ENCODE peak calls at places on chromosomes 6 and 20, in seven cellular contexts. Q, B, F, X, C, Y and V are unnamed samples.

GRCh38 chr6:148144917-148145521 is 197.6 kb upstream of the SASH1 start:
- DNase-seq in Y (peak; percentile 80), X (peak; percentile 22), Q (peak; percentile 12), B (peak; percentile 15), C (peak; percentile 80), F (peak; percentile 72), V (peak; percentile 84)

GRCh38 chr6:33428219-33428890 is 8.5 kb downstream of the SYNGAP1 start:
- DNase-seq in Y (peak; percentile 90), C (peak; percentile 83), B (peak; percentile 70), Q (no peak), F (no peak), X (no peak), V (peak; percentile 47)

GRCh38 chr6:133315811-133316210 is 74.7 kb downstream of the EYA4 start:
- DNase-seq in B (no peak), X (no peak), Y (no peak), F (no peak), C (no peak), Q (no peak), V (no peak)

GRCh38 chr20:32535316-32535952 is 49.7 kb downstream of the NOL4L start:
- DNase-seq in C (no peak), Q (no peak), B (no peak), Y (no peak), F (no peak), X (peak; percentile 45), V (no peak)

GRCh38 chr6:83920017-83920416 is 60.5 kb downstream of the CYB5R4 start:
- DNase-seq in Q (no peak), F (no peak), Y (no peak), B (no peak), X (no peak), C (no peak), V (no peak)

GRCh38 chr6:110537208-110538123 is 61.1 kb upstream of the SLC22A16 start:
- DNase-seq in C (peak; percentile 52), F (no peak), Q (no peak), X (no peak), B (no peak), Y (no peak), V (no peak)

GRCh38 chr6:20770776-20771175 is 236.5 kb downstream of the CDKAL1 start:
- DNase-seq in B (no peak), X (no peak), C (no peak), Y (no peak), F (no peak), Q (no peak), V (no peak)

GRCh38 chr6:89487864-89488263 is 54.9 kb downstream of the ANKRD6 start:
- DNase-seq in Y (no peak), F (no peak), Q (no peak), B (no peak), C (no peak), X (no peak), V (no peak)

GRCh38 chr6:149248688-149249369 is 68.7 kb upstream of the TAB2 start:
- DNase-seq in B (no peak), Y (no peak), X (no peak), F (no peak), C (no peak), Q (no peak), V (peak; percentile 88)

GRCh38 chr20:64109831-64110391 is 2.5 kb upstream of the NPBWR2 start:
- DNase-seq in F (no peak), C (no peak), X (no peak), Q (no peak), Y (no peak), B (no peak), V (no peak)

GRCh38 chr6:47733879-47734558 is 35.6 kb downstream of the ADGRF4 start:
- DNase-seq in C (peak; percentile 66), X (peak; percentile 5), Y (no peak), Q (no peak), F (no peak), B (peak; percentile 1), V (peak; percentile 27)

GRCh38 chr20:23007462-23007861 is 27.6 kb upstream of the SSTR4 start:
- DNase-seq in B (no peak), C (no peak), X (no peak), Y (no peak), F (no peak), Q (no peak), V (no peak)

GRCh38 chr6:40912158-40912946 is 126.7 kb downstream of the UNC5CL start:
- DNase-seq in Q (no peak), X (no peak), C (peak; percentile 83), F (no peak), Y (no peak), B (peak; percentile 27), V (peak; percentile 69)

GRCh38 chr6:12150812-12151432 is 138.8 kb downstream of the HIVEP1 start:
- DNase-seq in B (peak; percentile 21), F (no peak), X (peak; percentile 23), C (peak; percentile 66), Q (no peak), Y (peak; percentile 78), V (peak; percentile 53)

GRCh38 chr6:70530023-70530422 is 36.7 kb upstream of the SDHAF4 start:
- DNase-seq in Y (no peak), X (no peak), F (no peak), C (no peak), Q (no peak), B (no peak), V (no peak)

GRCh38 chr20:48975955-48976354 is 54.4 kb downstream of the ARFGEF2 start:
- DNase-seq in Y (no peak), F (no peak), B (no peak), X (no peak), Q (no peak), C (no peak), V (no peak)

DNA sequence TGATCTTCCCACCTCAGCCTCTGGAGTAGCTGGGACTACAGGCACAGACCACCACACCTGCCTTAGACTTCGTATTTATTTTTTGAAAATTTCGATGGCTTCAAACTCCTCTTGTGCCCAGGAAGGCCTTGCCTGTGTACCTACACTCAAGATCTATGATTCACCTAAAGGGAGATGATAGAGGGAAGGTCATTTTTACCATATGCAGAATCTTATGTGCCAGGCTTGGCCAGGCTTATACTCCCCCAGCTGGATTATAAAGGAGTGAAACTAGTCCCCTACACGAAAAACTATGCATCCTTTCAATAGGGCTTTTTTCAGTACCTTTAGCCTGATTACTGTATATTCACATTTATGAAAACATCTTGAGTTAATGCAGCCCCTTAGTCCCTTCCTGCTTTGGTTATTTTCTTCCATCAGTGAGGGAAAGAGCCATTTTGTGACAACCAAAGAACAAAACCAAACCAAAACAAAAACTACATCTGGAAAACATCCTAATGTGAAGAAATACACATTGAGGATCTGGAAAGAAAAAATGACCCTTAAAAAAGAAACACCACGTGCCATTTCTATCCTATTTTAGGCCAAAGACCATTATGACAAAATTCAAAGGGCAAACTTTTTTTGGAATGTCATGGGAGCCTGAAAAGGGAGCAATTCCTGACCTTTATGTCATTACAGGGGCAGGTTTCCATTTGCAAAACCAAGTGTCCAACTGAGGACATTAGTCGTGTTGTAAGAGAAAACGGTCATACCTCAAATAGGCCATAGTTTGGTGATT is 34.7 kb downstream of the RIPOR2 start:
- DNase-seq in Q (no peak), B (no peak), C (no peak), Y (no peak), X (no peak), F (no peak), V (no peak)
- H3K27ac ChIP-seq in Q (peak overlapping the region; percentile 26), B (no peak overlapping the region), C (no peak overlapping the region), Y (no peak overlapping the region), X (peak overlapping the region; percentile 10), F (no peak overlapping the region), V (no peak overlapping the region)

DNA sequence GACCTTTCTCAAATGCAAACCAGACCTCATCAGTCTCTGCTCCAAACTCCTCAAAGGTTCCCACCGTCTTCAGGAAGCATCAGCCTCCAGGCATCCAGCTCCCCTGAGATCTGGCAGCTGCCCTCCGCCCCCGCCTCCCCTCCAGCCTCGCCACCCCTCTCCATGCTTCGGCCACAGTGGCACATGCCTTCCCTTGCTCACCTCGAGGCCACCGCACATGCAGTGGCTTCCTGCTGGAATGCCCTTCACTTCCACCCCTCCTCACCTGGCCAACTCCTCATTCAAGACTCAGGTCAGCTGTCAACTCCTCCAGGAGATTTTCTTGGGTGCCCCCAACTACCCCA is 13.4 kb downstream of the KIAA1755 start:
- DNase-seq in Q (no peak), B (no peak), C (no peak), F (no peak), X (no peak), Y (peak; percentile 22), V (no peak)
- H3K27ac ChIP-seq in Q (peak overlapping the region; percentile 59), B (peak overlapping the region; percentile 55), C (no peak overlapping the region), F (no peak overlapping the region), X (no peak overlapping the region), Y (no peak overlapping the region), V (no peak overlapping the region)

GRCh38 chr6:156406099-156406498 is 371.1 kb upstream of the ARID1B start:
- DNase-seq in F (no peak), B (no peak), Y (no peak), C (no peak), Q (no peak), X (no peak), V (no peak)
- H3K27ac ChIP-seq in F (no peak overlapping the region), B (no peak overlapping the region), Y (no peak overlapping the region), C (no peak overlapping the region), Q (no peak overlapping the region), X (no peak overlapping the region), V (no peak overlapping the region)

GRCh38 chr20:62922451-62922921 is 3.8 kb downstream of the DIDO1 start:
- DNase-seq in F (no peak), C (no peak), X (peak; percentile 48), Q (no peak), B (no peak), Y (no peak), V (no peak)
- H3K27ac ChIP-seq in F (no peak overlapping the region), C (no peak overlapping the region), X (peak overlapping the region; percentile 91), Q (no peak overlapping the region), B (no peak overlapping the region), Y (no peak overlapping the region), V (no peak overlapping the region)

GRCh38 chr6:75377386-75377785 is 92.8 kb upstream of the TMEM30A start:
- DNase-seq in C (no peak), Q (no peak), B (no peak), F (no peak), Y (no peak), X (no peak), V (no peak)

GRCh38 chr6:75374913-75375530 is 90.4 kb upstream of the TMEM30A start:
- DNase-seq in F (peak; percentile 51), X (no peak), B (no peak), C (peak; percentile 32), Q (no peak), Y (no peak), V (no peak)

GRCh38 chr6:75378101-75378500 is 93.5 kb upstream of the TMEM30A start:
- DNase-seq in B (no peak), C (no peak), F (no peak), Y (no peak), X (no peak), Q (no peak), V (no peak)

GRCh38 chr6:75379536-75379935 is 94.9 kb upstream of the TMEM30A start:
- DNase-seq in C (no peak), X (no peak), F (no peak), Q (no peak), Y (no peak), B (no peak), V (no peak)

GRCh38 chr6:75376347-75377024 is 91.9 kb upstream of the TMEM30A start:
- DNase-seq in C (peak; percentile 75), B (no peak), Q (no peak), Y (no peak), X (no peak), F (no peak), V (no peak)
- H3K27ac ChIP-seq in C (no peak overlapping the region), B (no peak overlapping the region), Q (no peak overlapping the region), Y (no peak overlapping the region), X (no peak overlapping the region), F (no peak overlapping the region), V (no peak overlapping the region)

GRCh38 chr20:37354210-37355195 is 8.6 kb downstream of the SRC start:
- DNase-seq in Q (no peak), C (no peak), F (no peak), B (no peak), X (no peak), Y (peak; percentile 47), V (peak; percentile 80)
- H3K27ac ChIP-seq in Q (no peak overlapping the region), C (no peak overlapping the region), F (no peak overlapping the region), B (no peak overlapping the region), X (no peak overlapping the region), Y (no peak overlapping the region), V (peak overlapping the region; percentile 47)

GRCh38 chr6:37776546-37776945 is 43.0 kb upstream of the ZFAND3 start:
- DNase-seq in B (no peak), Q (no peak), X (no peak), Y (no peak), F (no peak), C (no peak), V (no peak)
- H3K27ac ChIP-seq in B (no peak overlapping the region), Q (no peak overlapping the region), X (no peak overlapping the region), Y (no peak overlapping the region), F (no peak overlapping the region), C (no peak overlapping the region), V (no peak overlapping the region)